ENCODE peak calls at places on chromosomes 3 and 15, in six cellular contexts. One of them, this sample, is unnamed.

GRCh38 chr3:42655980-42656679 is 2.6 kb downstream of the ZBTB47 start:
- DNase-seq in WTC11: no peak
- DNase-seq in GM23338: peak
- DNase-seq in K562: no peak
- DNase-seq in GM12878: no peak
- DNase-seq in H1: peak
- DNase-seq in this sample: no peak

GRCh38 chr3:112136959-112137693 is 4.1 kb upstream of the GCSAM start:
- DNase-seq in K562: peak
- DNase-seq in GM23338: peak
- DNase-seq in GM12878: no peak
- DNase-seq in H1: peak
- DNase-seq in WTC11: peak
- DNase-seq in this sample: peak

GRCh38 chr3:139131951-139132350 is 87.3 kb upstream of the PRR23C start:
- DNase-seq in WTC11: no peak
- DNase-seq in K562: no peak
- DNase-seq in GM23338: no peak
- DNase-seq in GM12878: no peak
- DNase-seq in H1: no peak
- DNase-seq in this sample: no peak

GRCh38 chr3:181486496-181486895 is 225.2 kb upstream of the SOX2 start:
- DNase-seq in WTC11: no peak
- DNase-seq in H1: no peak
- DNase-seq in GM23338: no peak
- DNase-seq in K562: no peak
- DNase-seq in GM12878: no peak
- DNase-seq in this sample: no peak

GRCh38 chr3:157858821-157859220 is 247.4 kb downstream of the SHOX2 start:
- DNase-seq in K562: no peak
- DNase-seq in WTC11: no peak
- DNase-seq in H1: no peak
- DNase-seq in GM23338: no peak
- DNase-seq in GM12878: no peak
- DNase-seq in this sample: no peak

GRCh38 chr3:169923189-169923588 is 11.8 kb downstream of the SAMD7 start:
- DNase-seq in GM12878: no peak
- DNase-seq in GM23338: no peak
- DNase-seq in WTC11: no peak
- DNase-seq in H1: no peak
- DNase-seq in K562: no peak
- DNase-seq in this sample: peak

GRCh38 chr15:99961011-99961441 is 227.8 kb upstream of the LYSMD4 start:
- DNase-seq in GM12878: no peak
- DNase-seq in GM23338: peak
- DNase-seq in H1: peak
- DNase-seq in K562: peak
- DNase-seq in WTC11: peak
- DNase-seq in this sample: no peak

GRCh38 chr15:74788716-74789151 is 6.9 kb downstream of the CSK start:
- DNase-seq in WTC11: peak
- DNase-seq in K562: no peak
- DNase-seq in GM12878: peak
- DNase-seq in H1: no peak
- DNase-seq in GM23338: peak
- DNase-seq in this sample: no peak

GRCh38 chr15:74768771-74769342 is 13.0 kb upstream of the CSK start:
- DNase-seq in H1: peak
- DNase-seq in WTC11: peak
- DNase-seq in GM12878: no peak
- DNase-seq in GM23338: peak
- DNase-seq in K562: peak
- DNase-seq in this sample: peak

GRCh38 chr3:60323651-60324050 is 927.6 kb downstream of the FHIT start:
- DNase-seq in GM12878: no peak
- DNase-seq in GM23338: peak
- DNase-seq in H1: no peak
- DNase-seq in K562: no peak
- DNase-seq in WTC11: no peak
- DNase-seq in this sample: no peak

GRCh38 chr15:91593081-91593480 is 260.4 kb upstream of the SLCO3A1 start:
- DNase-seq in H1: no peak
- DNase-seq in K562: no peak
- DNase-seq in WTC11: no peak
- DNase-seq in GM23338: no peak
- DNase-seq in GM12878: no peak
- DNase-seq in this sample: no peak

GRCh38 chr3:194487289-194488006 is 646 bp upstream of the ATP13A3 start:
- DNase-seq in H1: no peak
- DNase-seq in K562: peak
- DNase-seq in GM23338: peak
- DNase-seq in GM12878: no peak
- DNase-seq in WTC11: peak
- DNase-seq in this sample: no peak

GRCh38 chr3:126132751-126133511 is 47.5 kb downstream of the ALDH1L1 start:
- DNase-seq in GM23338: peak
- DNase-seq in K562: no peak
- DNase-seq in WTC11: peak
- DNase-seq in GM12878: no peak
- DNase-seq in H1: peak
- DNase-seq in this sample: no peak

GRCh38 chr3:52570076-52570475 is 33.7 kb downstream of the UQCC5 start:
- DNase-seq in GM23338: no peak
- DNase-seq in H1: no peak
- DNase-seq in K562: no peak
- DNase-seq in GM12878: no peak
- DNase-seq in WTC11: no peak
- DNase-seq in this sample: no peak

GRCh38 chr3:99485286-99485685 is 153.1 kb upstream of the COL8A1 start:
- DNase-seq in GM12878: no peak
- DNase-seq in WTC11: no peak
- DNase-seq in H1: no peak
- DNase-seq in GM23338: no peak
- DNase-seq in K562: no peak
- DNase-seq in this sample: no peak

GRCh38 chr3:13657660-13658435 is 108.9 kb downstream of the FBLN2 start:
- DNase-seq in GM23338: peak
- DNase-seq in GM12878: no peak
- DNase-seq in WTC11: peak
- DNase-seq in K562: peak
- DNase-seq in H1: peak
- DNase-seq in this sample: no peak

GRCh38 chr3:51400169-51400568 is 9.1 kb downstream of the RBM15B start:
- DNase-seq in WTC11: no peak
- DNase-seq in GM12878: no peak
- DNase-seq in K562: no peak
- DNase-seq in H1: peak
- DNase-seq in GM23338: no peak
- DNase-seq in this sample: no peak

GRCh38 chr3:149026718-149027117 is 35.4 kb downstream of the GYG1 start:
- DNase-seq in WTC11: no peak
- DNase-seq in K562: no peak
- DNase-seq in GM12878: no peak
- DNase-seq in GM23338: no peak
- DNase-seq in H1: no peak
- DNase-seq in this sample: no peak

GRCh38 chr3:69309810-69310209 is 76.1 kb downstream of the FRMD4B start:
- DNase-seq in H1: no peak
- DNase-seq in WTC11: no peak
- DNase-seq in GM23338: peak
- DNase-seq in GM12878: no peak
- DNase-seq in K562: no peak
- DNase-seq in this sample: peak

GRCh38 chr15:101613130-101614000 is 38.8 kb downstream of the TM2D3 start:
- DNase-seq in H1: no peak
- DNase-seq in GM12878: no peak
- DNase-seq in WTC11: no peak
- DNase-seq in K562: peak
- DNase-seq in GM23338: no peak
- DNase-seq in this sample: peak

GRCh38 chr3:13016726-13017255 is 56.4 kb downstream of the IQSEC1 start:
- DNase-seq in H1: no peak
- DNase-seq in WTC11: no peak
- DNase-seq in GM23338: no peak
- DNase-seq in GM12878: no peak
- DNase-seq in K562: no peak
- DNase-seq in this sample: no peak

GRCh38 chr3:120093923-120094775 is at the start of gene GSK3B:
- DNase-seq in GM23338: no peak
- DNase-seq in WTC11: peak
- DNase-seq in K562: peak
- DNase-seq in H1: peak
- DNase-seq in GM12878: no peak
- DNase-seq in this sample: peak

GRCh38 chr3:183447206-183448001 is 19.0 kb upstream of the MCF2L2 start:
- DNase-seq in GM23338: peak
- DNase-seq in GM12878: peak
- DNase-seq in K562: peak
- DNase-seq in H1: peak
- DNase-seq in WTC11: peak
- DNase-seq in this sample: peak

GRCh38 chr15:87322223-87322622 is 934.3 kb downstream of the NTRK3 start:
- DNase-seq in K562: no peak
- DNase-seq in GM23338: no peak
- DNase-seq in WTC11: no peak
- DNase-seq in GM12878: no peak
- DNase-seq in H1: no peak
- DNase-seq in this sample: no peak

GRCh38 chr3:156211583-156211982 is 91.2 kb downstream of the KCNAB1 start:
- DNase-seq in WTC11: no peak
- DNase-seq in K562: no peak
- DNase-seq in GM12878: no peak
- DNase-seq in H1: no peak
- DNase-seq in GM23338: no peak
- DNase-seq in this sample: no peak

GRCh38 chr15:69643971-69644370 is 191.4 kb downstream of the RPLP1 start:
- DNase-seq in WTC11: no peak
- DNase-seq in GM12878: no peak
- DNase-seq in K562: no peak
- DNase-seq in GM23338: no peak
- DNase-seq in H1: no peak
- DNase-seq in this sample: no peak

GRCh38 chr3:42277676-42278075 is 11.7 kb upstream of the CCK start:
- DNase-seq in K562: no peak
- DNase-seq in GM23338: no peak
- DNase-seq in WTC11: no peak
- DNase-seq in H1: no peak
- DNase-seq in GM12878: no peak
- DNase-seq in this sample: no peak

GRCh38 chr3:43073116-43073835 is 32.6 kb downstream of the POMGNT2 start:
- DNase-seq in GM12878: no peak
- DNase-seq in H1: peak
- DNase-seq in WTC11: no peak
- DNase-seq in K562: no peak
- DNase-seq in GM23338: no peak
- DNase-seq in this sample: no peak

GRCh38 chr3:37249717-37250116 is 75.3 kb upstream of the LRRFIP2 start:
- DNase-seq in K562: no peak
- DNase-seq in WTC11: no peak
- DNase-seq in H1: no peak
- DNase-seq in GM23338: no peak
- DNase-seq in GM12878: no peak
- DNase-seq in this sample: no peak

DNA sequence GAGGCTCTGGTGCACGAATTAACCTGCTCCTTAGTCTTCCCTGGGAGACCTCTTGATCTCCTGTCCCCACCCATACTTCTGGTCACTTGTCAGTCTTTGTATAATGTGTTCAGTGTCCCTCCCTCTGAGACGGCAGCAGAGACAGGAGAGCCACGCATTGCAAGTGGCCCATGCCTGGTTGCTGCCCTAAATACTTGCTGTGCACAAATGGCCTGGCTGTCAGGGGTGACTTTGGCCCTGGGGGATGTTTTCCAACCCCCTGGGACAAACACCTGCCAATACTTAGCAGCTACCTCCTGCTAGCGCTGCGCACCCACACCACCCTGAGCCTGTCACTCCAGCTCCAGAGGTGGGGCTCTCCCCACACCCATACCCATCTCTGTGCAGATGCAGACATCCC is 17.2 kb downstream of the KLF13 start:
- DNase-seq in GM23338: no peak
- DNase-seq in GM12878: no peak
- DNase-seq in WTC11: no peak
- DNase-seq in H1: no peak
- DNase-seq in K562: no peak
- DNase-seq in this sample: no peak
- TF ChIP-seq CREB1 in GM23338: no peak
- TF ChIP-seq CREB1 in GM12878: no peak
- TF ChIP-seq CREB1 in WTC11: no peak
- TF ChIP-seq CREB1 in H1: no peak
- TF ChIP-seq CREB1 in K562: no peak
- TF ChIP-seq CREB1 in this sample: no peak

GRCh38 chr15:35606345-35606744 is 60.4 kb upstream of the DPH6 start:
- DNase-seq in GM23338: no peak
- DNase-seq in GM12878: no peak
- DNase-seq in WTC11: no peak
- DNase-seq in H1: no peak
- DNase-seq in K562: no peak
- DNase-seq in this sample: no peak
- TF ChIP-seq CREB1 in GM23338: no peak
- TF ChIP-seq CREB1 in GM12878: no peak
- TF ChIP-seq CREB1 in WTC11: no peak
- TF ChIP-seq CREB1 in H1: no peak
- TF ChIP-seq CREB1 in K562: no peak
- TF ChIP-seq CREB1 in this sample: no peak

GRCh38 chr3:150421256-150421655 is 13.2 kb downstream of the TSC22D2 start:
- DNase-seq in K562: no peak
- DNase-seq in H1: no peak
- DNase-seq in GM12878: no peak
- DNase-seq in WTC11: no peak
- DNase-seq in GM23338: no peak
- DNase-seq in this sample: no peak
- TF ChIP-seq CREB1 in K562: no peak
- TF ChIP-seq CREB1 in H1: no peak
- TF ChIP-seq CREB1 in GM12878: no peak
- TF ChIP-seq CREB1 in WTC11: no peak
- TF ChIP-seq CREB1 in GM23338: no peak
- TF ChIP-seq CREB1 in this sample: no peak

GRCh38 chr3:186417791-186418190 is 55.8 kb upstream of the DGKG start:
- DNase-seq in WTC11: no peak
- DNase-seq in GM23338: no peak
- DNase-seq in K562: no peak
- DNase-seq in H1: peak
- DNase-seq in GM12878: no peak
- DNase-seq in this sample: no peak

GRCh38 chr3:186421946-186422345 is 59.9 kb upstream of the DGKG start:
- DNase-seq in GM23338: no peak
- DNase-seq in H1: no peak
- DNase-seq in WTC11: no peak
- DNase-seq in GM12878: no peak
- DNase-seq in K562: no peak
- DNase-seq in this sample: no peak

GRCh38 chr3:186413615-186414415 is 51.8 kb upstream of the DGKG start:
- DNase-seq in K562: no peak
- DNase-seq in WTC11: peak
- DNase-seq in GM12878: peak
- DNase-seq in GM23338: peak
- DNase-seq in H1: peak
- DNase-seq in this sample: no peak

GRCh38 chr3:186414735-186415419 is 52.8 kb upstream of the DGKG start:
- DNase-seq in H1: peak
- DNase-seq in GM12878: no peak
- DNase-seq in K562: no peak
- DNase-seq in GM23338: no peak
- DNase-seq in WTC11: no peak
- DNase-seq in this sample: no peak

GRCh38 chr3:186418601-186419238 is 56.7 kb upstream of the DGKG start:
- DNase-seq in WTC11: no peak
- DNase-seq in H1: peak
- DNase-seq in GM12878: no peak
- DNase-seq in GM23338: peak
- DNase-seq in K562: no peak
- DNase-seq in this sample: no peak
- TF ChIP-seq CREB1 in WTC11: no peak
- TF ChIP-seq CREB1 in H1: no peak
- TF ChIP-seq CREB1 in GM12878: no peak
- TF ChIP-seq CREB1 in GM23338: no peak
- TF ChIP-seq CREB1 in K562: no peak
- TF ChIP-seq CREB1 in this sample: no peak

This sample was measured in HepG2.